ENCODE peak calls at places on chromosomes 2 and 18, in five cellular contexts. B is trophoblast cell, K is A549, H is kidney, S is AG04450. L is an unnamed sample.

GRCh38 chr2:232512557-232512956 is 7.6 kb upstream of the PRSS56 start:
- DNase-seq in B (no peak), K (no peak), H (no peak), S (no peak), L (no peak)

GRCh38 chr18:46562674-46563192 is 94.3 kb downstream of the LOXHD1 start:
- DNase-seq in B (no peak), K (no peak), H (no peak), S (no peak), L (no peak)

GRCh38 chr2:188414869-188415753 is 123.4 kb downstream of the GULP1 start:
- DNase-seq in B (no peak), K (no peak), H (no peak), S (no peak), L (no peak)

GRCh38 chr2:112137516-112138142 is 556 bp upstream of the FBLN7 start:
- DNase-seq in B (peak), K (no peak), H (no peak), S (no peak), L (no peak)

GRCh38 chr18:50654658-50655550 is 95.0 kb downstream of the MAPK4 start:
- DNase-seq in B (peak), K (no peak), H (no peak), S (no peak), L (peak)

GRCh38 chr2:37421686-37422085 is 77.3 kb downstream of the QPCT start:
- DNase-seq in B (no peak), K (no peak), H (no peak), S (no peak), L (no peak)

GRCh38 chr2:55590810-55591440 is 26.5 kb downstream of the PPP4R3B start:
- DNase-seq in B (peak), K (peak), H (no peak), S (no peak), L (no peak)

GRCh38 chr2:70143314-70144150 is 47.3 kb downstream of the C2orf42 start:
- DNase-seq in B (peak), K (no peak), H (peak), S (no peak), L (peak)

GRCh38 chr2:32864761-32865160 is 82.0 kb upstream of the LTBP1 start:
- DNase-seq in B (peak), K (no peak), H (no peak), S (peak), L (no peak)

GRCh38 chr2:126614529-126615279 is 41.3 kb upstream of the GYPC start:
- DNase-seq in B (no peak), K (no peak), H (no peak), S (no peak), L (no peak)

GRCh38 chr2:201440182-201440581 is 11.1 kb downstream of the TRAK2 start:
- DNase-seq in B (peak), K (no peak), H (no peak), S (no peak), L (no peak)

GRCh38 chr2:236794558-236794957 is 224.9 kb downstream of the ACKR3 start:
- DNase-seq in B (no peak), K (no peak), H (no peak), S (no peak), L (no peak)

GRCh38 chr18:70454705-70455322 is 166.0 kb downstream of the SOCS6 start:
- DNase-seq in B (peak), K (peak), H (no peak), S (peak), L (peak)

GRCh38 chr18:75230210-75231052 is 19.8 kb downstream of the TSHZ1 start:
- DNase-seq in B (no peak), K (no peak), H (no peak), S (no peak), L (no peak)

GRCh38 chr18:3526421-3527354 is 76.7 kb downstream of the TGIF1 start:
- DNase-seq in B (peak), K (no peak), H (no peak), S (peak), L (peak)

GRCh38 chr18:3528251-3528650 is 78.3 kb downstream of the TGIF1 start:
- DNase-seq in B (no peak), K (no peak), H (no peak), S (no peak), L (peak)

GRCh38 chr18:3530807-3531206 is 80.8 kb downstream of the TGIF1 start:
- DNase-seq in B (no peak), K (no peak), H (no peak), S (no peak), L (no peak)

GRCh38 chr18:3529597-3529996 is 79.6 kb downstream of the TGIF1 start:
- DNase-seq in B (no peak), K (no peak), H (no peak), S (no peak), L (no peak)

GRCh38 chr18:3529077-3529476 is 79.1 kb downstream of the TGIF1 start:
- DNase-seq in B (no peak), K (no peak), H (no peak), S (no peak), L (no peak)
- H3K27ac ChIP-seq in B (no peak), K (no peak), H (no peak), S (no peak), L (peak)

DNA sequence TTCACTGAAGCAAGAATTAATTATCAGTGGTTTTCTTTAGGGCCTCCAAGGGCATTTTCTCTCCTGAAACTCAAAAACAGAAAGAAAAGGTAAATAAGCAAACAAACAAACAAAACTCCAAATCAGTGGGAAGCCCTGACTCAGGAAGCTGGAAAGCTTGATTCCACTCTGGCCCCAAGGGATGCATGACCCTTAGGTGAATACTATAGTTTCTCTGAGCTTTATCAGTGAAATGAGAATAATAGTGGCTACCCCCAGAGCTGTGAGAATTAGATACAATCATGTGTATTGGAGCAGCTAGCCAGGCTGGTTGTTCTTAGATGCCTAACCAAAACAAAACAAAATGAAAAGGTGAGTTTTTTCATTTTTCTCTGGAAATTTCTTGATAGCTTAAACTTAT is 585.1 kb downstream of the CNTNAP5 start:
- DNase-seq in B (no peak), K (no peak), H (no peak), S (no peak), L (no peak)
- H3K27ac ChIP-seq in B (no peak), K (no peak), H (no peak), S (no peak), L (no peak)

GRCh38 chr2:241739651-241740050 is 5.2 kb downstream of the D2HGDH start:
- DNase-seq in B (no peak), K (no peak), H (no peak), S (peak), L (no peak)

GRCh38 chr2:241736111-241736510 is 1.7 kb downstream of the D2HGDH start:
- DNase-seq in B (no peak), K (no peak), H (no peak), S (no peak), L (no peak)

GRCh38 chr2:241741016-241741415 is 6.6 kb downstream of the D2HGDH start:
- DNase-seq in B (no peak), K (no peak), H (peak), S (no peak), L (no peak)

GRCh38 chr2:241739177-241739576 is 4.7 kb downstream of the D2HGDH start:
- DNase-seq in B (no peak), K (no peak), H (no peak), S (no peak), L (no peak)

GRCh38 chr2:241738040-241738686 is 3.7 kb downstream of the D2HGDH start:
- DNase-seq in B (no peak), K (no peak), H (no peak), S (no peak), L (no peak)
- H3K27ac ChIP-seq in B (no peak), K (no peak), H (no peak), S (no peak), L (no peak)

GRCh38 chr2:165361511-165361910 is 108.0 kb upstream of the CSRNP3 start:
- DNase-seq in B (no peak), K (no peak), H (no peak), S (no peak), L (no peak)

DNA sequence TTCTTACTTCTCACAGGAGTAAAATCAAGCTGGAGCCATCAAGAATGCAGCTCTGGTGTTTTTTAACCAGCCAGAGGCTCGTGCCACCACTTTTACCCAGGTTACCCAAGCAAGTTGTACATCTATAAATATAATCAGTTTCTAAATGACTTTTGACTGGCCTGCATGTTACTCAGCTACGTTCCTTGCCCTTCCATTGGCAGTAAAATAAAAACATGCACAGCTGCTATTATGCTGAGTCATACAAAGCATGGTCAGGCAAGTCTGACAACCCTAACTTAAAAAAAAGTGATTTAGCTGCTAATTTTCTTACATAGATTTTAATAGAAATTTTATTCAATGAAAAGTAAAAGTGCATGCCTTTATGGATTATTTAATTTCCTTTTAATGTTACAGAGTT is 111.7 kb upstream of the CSRNP3 start:
- DNase-seq in B (peak), K (no peak), H (no peak), S (peak), L (no peak)
- H3K27ac ChIP-seq in B (no peak), K (no peak), H (no peak), S (no peak), L (no peak)

GRCh38 chr18:44638811-44639210 is 41.9 kb upstream of the SETBP1 start:
- DNase-seq in B (peak), K (no peak), H (no peak), S (no peak), L (no peak)

GRCh38 chr18:44637210-44638051 is 43.3 kb upstream of the SETBP1 start:
- DNase-seq in B (peak), K (peak), H (no peak), S (no peak), L (no peak)

GRCh38 chr18:44635546-44635945 is 45.1 kb upstream of the SETBP1 start:
- DNase-seq in B (peak), K (no peak), H (no peak), S (no peak), L (no peak)

GRCh38 chr18:44638141-44638540 is 42.5 kb upstream of the SETBP1 start:
- DNase-seq in B (peak), K (no peak), H (no peak), S (no peak), L (no peak)

DNA sequence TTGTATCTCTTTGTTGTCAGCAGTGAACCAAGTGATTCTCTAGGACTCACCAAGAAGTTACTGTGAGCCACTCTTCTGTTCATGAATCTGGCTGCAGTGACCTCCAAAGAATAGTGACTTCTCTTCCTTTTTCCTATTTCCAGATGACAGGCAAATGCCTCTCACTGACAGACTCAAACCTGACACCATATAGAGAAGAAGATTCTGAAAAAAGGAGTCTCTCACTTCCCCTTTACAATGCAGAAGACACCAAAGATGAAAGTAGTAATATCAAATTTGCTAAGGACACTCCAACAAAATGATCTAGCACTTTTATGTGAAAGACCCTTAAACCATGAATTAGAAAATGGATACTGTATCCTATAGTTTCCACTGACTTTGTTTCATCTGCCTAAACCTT is 44.4 kb upstream of the SETBP1 start:
- DNase-seq in B (no peak), K (no peak), H (no peak), S (no peak), L (no peak)
- H3K27ac ChIP-seq in B (no peak), K (no peak), H (no peak), S (no peak), L (no peak)

GRCh38 chr2:15941483-15941853 is 1.1 kb downstream of the MYCN start:
- DNase-seq in B (peak), K (peak), H (no peak), S (no peak), L (no peak)

GRCh38 chr2:15939556-15939853 is 845 bp upstream of the MYCN start:
- DNase-seq in B (no peak), K (peak), H (peak), S (no peak), L (no peak)

GRCh38 chr2:15941970-15942710 is 1.8 kb downstream of the MYCN start:
- DNase-seq in B (peak), K (peak), H (peak), S (no peak), L (no peak)

GRCh38 chr2:15939854-15940660 is at the start of gene MYCN:
- DNase-seq in B (peak), K (peak), H (no peak), S (no peak), L (peak)

DNA sequence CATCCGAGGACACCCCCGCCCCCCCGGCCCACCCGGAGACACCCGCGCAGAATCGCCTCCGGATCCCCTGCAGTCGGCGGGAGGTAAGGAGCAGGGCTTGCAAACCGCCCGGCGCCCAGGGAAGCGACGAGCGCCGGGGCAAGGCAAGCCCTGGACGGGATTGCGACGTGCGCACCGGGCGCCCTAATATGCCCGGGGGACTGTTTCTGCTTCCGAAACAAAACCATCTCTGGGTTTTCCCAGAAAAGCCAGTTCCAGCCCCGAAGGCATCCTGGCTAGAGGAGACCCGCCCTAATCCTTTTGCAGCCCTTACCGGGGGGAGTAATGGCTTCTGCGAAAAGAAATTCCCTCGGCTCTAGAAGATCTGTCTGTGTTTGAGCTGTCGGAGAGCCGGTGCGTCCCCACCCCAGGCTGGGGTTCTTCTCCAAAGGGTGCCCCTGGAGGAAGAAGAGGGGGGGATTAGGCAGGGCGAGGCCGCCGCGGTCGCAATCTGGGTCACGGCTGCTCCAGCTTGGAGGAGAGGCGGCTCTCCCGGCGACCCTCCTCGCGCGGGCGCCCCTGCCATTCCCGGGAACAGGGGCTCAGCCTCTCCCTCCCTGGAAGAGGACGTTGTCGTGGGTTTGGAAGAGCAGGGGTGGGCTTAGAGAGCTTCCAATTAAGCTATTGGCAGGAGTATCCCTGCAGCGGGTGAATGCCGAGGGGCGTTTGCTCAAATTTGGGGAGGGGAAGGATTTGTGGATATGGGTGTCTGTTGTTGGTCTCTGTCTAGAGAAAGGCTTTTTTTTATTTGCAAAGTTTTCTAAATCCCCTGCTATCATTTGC is 522 bp downstream of the MYCN start:
- DNase-seq in B (peak), K (peak), H (no peak), S (no peak), L (no peak)
- H3K27ac ChIP-seq in B (peak), K (no peak), H (peak), S (no peak), L (no peak)

GRCh38 chr2:9162841-9163240 is 43.8 kb upstream of the ASAP2 start:
- DNase-seq in B (no peak), K (no peak), H (no peak), S (no peak), L (no peak)
- H3K27ac ChIP-seq in B (no peak), K (no peak), H (no peak), S (no peak), L (no peak)

GRCh38 chr2:220855296-220855695 is 716.8 kb downstream of the EPHA4 start:
- DNase-seq in B (no peak), K (no peak), H (no peak), S (no peak), L (no peak)
- H3K27ac ChIP-seq in B (no peak), K (no peak), H (no peak), S (no peak), L (no peak)

L was measured in testis.